ENCODE peak calls at places on chromosomes 6 and 20, in four cellular contexts. Q is aorta; P is GM23338; H is CD8-positive, alpha-beta memory T cell. U is an unnamed sample.
A peak's percentile ranks its signal among the peaks of the same experiment; 100 is the strongest.

GRCh38 chr6:10587694-10588392 is 66.7 kb downstream of the GCNT2 start:
- DNase-seq in Q (no peak), H (no peak), P (no peak), U (no peak)

GRCh38 chr6:118735320-118735719 is 83.9 kb upstream of the CEP85L start:
- DNase-seq in Q (no peak), P (peak; percentile 83), H (no peak), U (no peak)

GRCh38 chr6:75850026-75850385 is 101.0 kb downstream of the MYO6 start:
- DNase-seq in P (no peak), H (no peak), Q (no peak), U (no peak)

GRCh38 chr20:43022568-43022967 is 167.1 kb downstream of the PTPRT start:
- DNase-seq in P (no peak), Q (no peak), H (no peak), U (no peak)

GRCh38 chr20:36528875-36529425 is 12.4 kb upstream of the MYL9 start:
- DNase-seq in P (no peak), H (no peak), Q (no peak), U (no peak)

GRCh38 chr6:127202676-127203075 is 64.0 kb upstream of the RNF146 start:
- DNase-seq in Q (no peak), P (no peak), H (no peak), U (no peak)

GRCh38 chr6:55882731-55883595 is 7.6 kb upstream of the BMP5 start:
- DNase-seq in Q (no peak), P (no peak), H (no peak), U (no peak)

GRCh38 chr20:58710481-58711265 is 18.1 kb downstream of the NPEPL1 start:
- DNase-seq in P (no peak), Q (peak; percentile 61), H (no peak), U (no peak)

GRCh38 chr6:110864816-110865215 is 9.8 kb upstream of the AMD1 start:
- DNase-seq in P (peak; percentile 46), Q (no peak), H (no peak), U (no peak)

GRCh38 chr20:34713194-34713943 is 9.2 kb downstream of the TP53INP2 start:
- DNase-seq in P (no peak), H (no peak), Q (no peak), U (no peak)

GRCh38 chr6:150930816-150931215 is 65.3 kb downstream of the MTHFD1L start:
- DNase-seq in P (no peak), H (no peak), Q (no peak), U (no peak)

GRCh38 chr6:138509371-138509770 is 10.1 kb upstream of the NHSL1 start:
- DNase-seq in P (peak; percentile 71), Q (no peak), H (peak; percentile 9), U (peak; percentile 53)

GRCh38 chr6:170376386-170377084 is 70.0 kb downstream of the FAM120B start:
- DNase-seq in Q (no peak), P (no peak), H (no peak), U (no peak)

GRCh38 chr6:158387036-158387435 is 74.8 kb downstream of the TULP4 start:
- DNase-seq in H (no peak), Q (no peak), P (no peak), U (no peak)

GRCh38 chr6:158384671-158385110 is 72.4 kb downstream of the TULP4 start:
- DNase-seq in Q (no peak), H (no peak), P (no peak), U (no peak)

GRCh38 chr6:71250050-71250689 is 38.4 kb upstream of the OGFRL1 start:
- DNase-seq in P (peak; percentile 29), H (no peak), Q (no peak), U (no peak)

GRCh38 chr6:25476126-25476525 is 175.9 kb upstream of the SCGN start:
- DNase-seq in H (no peak), Q (no peak), P (no peak), U (no peak)

GRCh38 chr20:62778058-62778457 is 18.2 kb upstream of the MRGBP start:
- DNase-seq in P (no peak), H (no peak), Q (no peak), U (no peak)

GRCh38 chr6:31180500-31180899 is 10.0 kb upstream of the POU5F1 start:
- DNase-seq in Q (peak; percentile 86), P (peak; percentile 95), H (peak; percentile 64), U (peak; percentile 78)

DNA sequence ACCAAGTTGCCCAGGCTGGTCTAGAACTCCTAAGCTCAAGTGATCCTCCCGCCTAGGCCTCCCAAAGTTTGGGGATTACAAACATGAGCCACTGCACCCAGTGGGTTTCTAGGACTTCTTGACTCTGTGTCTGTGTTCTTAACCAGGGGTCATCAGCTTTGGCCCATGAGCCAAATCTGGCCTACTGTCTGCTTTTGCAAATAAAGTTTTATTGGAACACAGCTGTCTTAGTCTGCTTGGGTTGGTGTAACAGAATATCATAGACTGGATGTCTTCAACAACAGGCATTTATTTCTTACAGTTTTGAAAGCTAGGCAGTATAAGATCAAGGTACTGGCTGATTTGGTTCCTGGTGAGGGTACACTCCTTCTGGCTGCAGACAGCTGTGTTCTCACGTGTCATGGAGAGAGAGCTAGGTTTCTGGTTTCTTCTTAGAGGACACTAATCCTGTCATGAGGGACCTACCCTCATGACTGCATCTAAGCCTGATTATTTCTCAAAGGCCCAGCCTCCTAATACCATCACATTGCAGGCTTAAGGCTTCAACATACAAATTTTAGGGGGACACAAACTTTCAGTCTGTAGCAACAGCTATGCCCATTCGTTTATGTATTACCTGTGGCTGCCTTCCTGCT is 23.3 kb downstream of the ARFGEF2 start:
- DNase-seq in P (no peak), H (no peak), Q (no peak), U (no peak)
- H3K27ac ChIP-seq in P (no peak overlapping the region), H (no peak overlapping the region), Q (no peak overlapping the region), U (peak overlapping the region; percentile 79)

GRCh38 chr6:89680150-89680549 is 41.6 kb upstream of the LYRM2 start:
- DNase-seq in H (no peak), P (no peak), Q (no peak), U (no peak)

GRCh38 chr6:89680551-89680950 is 42.0 kb upstream of the LYRM2 start:
- DNase-seq in P (no peak), Q (no peak), H (no peak), U (no peak)

GRCh38 chr6:89678531-89678930 is 40.0 kb upstream of the LYRM2 start:
- DNase-seq in Q (no peak), H (no peak), P (peak; percentile 48), U (no peak)

GRCh38 chr6:89681983-89682564 is 43.5 kb upstream of the LYRM2 start:
- DNase-seq in Q (no peak), P (no peak), H (no peak), U (no peak)

DNA sequence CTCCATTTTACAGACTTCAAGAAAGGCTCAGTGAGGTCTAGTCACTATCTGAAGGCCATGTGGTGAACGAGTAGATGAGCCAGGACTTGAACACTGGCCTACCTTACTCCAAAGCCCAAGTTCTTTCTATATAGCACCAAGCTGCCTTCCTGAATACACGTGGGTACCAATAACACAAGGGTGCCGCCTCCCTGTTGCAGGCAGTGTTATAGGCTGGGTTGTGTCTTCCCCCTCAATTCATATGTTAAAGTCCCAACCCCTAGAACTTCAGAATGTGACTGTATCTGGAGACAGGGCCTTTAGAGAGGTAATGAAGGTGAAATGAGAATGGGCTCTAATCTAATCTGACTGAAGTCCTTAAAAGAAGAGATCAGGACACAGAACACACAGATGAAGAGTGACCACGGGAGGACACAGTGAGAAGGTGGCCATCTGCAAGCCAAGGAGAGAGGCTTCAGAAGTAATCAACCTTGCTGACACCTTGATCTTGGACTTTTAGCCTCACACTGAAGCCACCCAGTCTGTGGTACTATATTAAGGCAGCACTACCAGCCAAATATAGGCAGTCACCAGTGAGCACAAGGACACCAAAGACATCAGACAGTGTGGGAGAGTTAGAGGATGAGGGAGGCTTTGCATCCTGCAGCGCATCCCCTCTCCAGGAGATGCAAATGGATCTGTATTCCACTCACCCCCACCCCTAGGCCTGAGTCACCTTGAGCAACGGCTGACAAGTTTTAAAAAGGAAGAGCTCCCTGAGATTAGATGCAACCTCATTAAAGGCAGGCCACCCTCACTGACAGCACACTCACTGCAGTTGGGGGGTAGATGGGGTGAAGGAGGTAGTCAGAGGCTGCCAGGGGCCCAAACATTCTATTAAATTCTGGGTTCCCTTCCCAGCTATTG is 40.9 kb upstream of the LYRM2 start:
- DNase-seq in H (no peak), P (no peak), Q (no peak), U (no peak)
- H3K27ac ChIP-seq in H (no peak overlapping the region), P (peak overlapping the region; percentile 76), Q (no peak overlapping the region), U (no peak overlapping the region)

GRCh38 chr6:27720607-27721580 is 191.3 kb downstream of the OR2B2 start:
- DNase-seq in Q (no peak), P (peak; percentile 80), H (no peak), U (no peak)
- H3K27ac ChIP-seq in Q (no peak overlapping the region), P (no peak overlapping the region), H (no peak overlapping the region), U (no peak overlapping the region)

GRCh38 chr6:14919038-14919437 is 326.8 kb upstream of the JARID2 start:
- DNase-seq in Q (no peak), H (no peak), P (no peak), U (no peak)
- H3K27ac ChIP-seq in Q (no peak overlapping the region), H (no peak overlapping the region), P (no peak overlapping the region), U (no peak overlapping the region)

DNA sequence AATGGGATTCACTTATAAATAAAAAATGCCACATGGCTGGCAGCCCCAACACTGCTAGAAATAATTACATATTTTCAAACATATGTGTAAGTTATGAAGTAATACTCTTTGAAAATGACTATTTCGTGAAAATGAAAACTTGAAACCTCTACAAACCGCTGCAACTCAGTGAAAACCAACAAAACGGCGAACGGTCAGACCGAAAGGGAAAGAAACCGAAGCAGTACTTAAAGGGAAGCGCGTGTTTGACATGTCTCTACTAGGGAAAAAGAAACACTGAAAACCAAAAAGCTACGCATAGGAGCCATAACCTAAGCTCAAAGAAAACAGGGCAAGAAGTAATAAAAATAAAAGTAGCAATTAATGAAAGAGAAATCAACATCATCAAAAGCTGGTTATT is 121.0 kb upstream of the GGTLC1 start:
- DNase-seq in Q (no peak), P (no peak), H (no peak), U (no peak)
- H3K27ac ChIP-seq in Q (no peak overlapping the region), P (no peak overlapping the region), H (peak overlapping the region; percentile 65), U (no peak overlapping the region)

U was measured in breast epithelium.